ENCODE peak calls at places on chromosomes 12 and 14, in eight cellular contexts. R, X, Q, S, P, Z, B and J are unnamed samples.

GRCh38 chr12:50221228-50222008 is 54.2 kb upstream of the CERS5 start:
- DNase-seq in B (no peak), X (no peak), S (no peak), R (no peak), P (peak; percentile 90), Z (no peak), Q (peak; percentile 86), J (no peak)

GRCh38 chr12:133106253-133106652 is 23.8 kb downstream of the ZNF891 start:
- DNase-seq in S (no peak), R (no peak), X (no peak), Z (no peak), P (peak; percentile 26), B (no peak), Q (no peak), J (no peak)

GRCh38 chr14:104116544-104117340 is 21.6 kb upstream of the KIF26A start:
- DNase-seq in B (no peak), Z (peak; percentile 56), X (peak; percentile 79), R (peak; percentile 63), S (no peak), Q (no peak), P (no peak), J (no peak)

GRCh38 chr14:90319173-90319572 is 12.6 kb downstream of the NRDE2 start:
- DNase-seq in Q (no peak), X (no peak), P (no peak), R (no peak), B (no peak), Z (no peak), S (no peak), J (no peak)

GRCh38 chr12:68240079-68240478 is 13.3 kb downstream of the IL22 start:
- DNase-seq in S (no peak), Q (no peak), X (no peak), Z (no peak), R (no peak), P (peak; percentile 81), B (no peak), J (no peak)

GRCh38 chr12:114136656-114137055 is 170.5 kb upstream of the RBM19 start:
- DNase-seq in X (no peak), Z (no peak), B (no peak), P (no peak), Q (no peak), S (no peak), R (no peak), J (no peak)

GRCh38 chr12:118022728-118023109 is 6.2 kb downstream of the RFC5 start:
- DNase-seq in S (no peak), B (no peak), Z (no peak), R (no peak), P (no peak), X (no peak), Q (no peak), J (no peak)

GRCh38 chr12:56029666-56030293 is 8.9 kb downstream of the IKZF4 start:
- DNase-seq in Z (peak; percentile 64), Q (no peak), X (peak; percentile 64), P (peak; percentile 82), B (peak; percentile 43), S (no peak), R (peak; percentile 49), J (no peak)

GRCh38 chr14:57871487-57872080 is 5.7 kb upstream of the SLC35F4 start:
- DNase-seq in R (no peak), X (peak; percentile 23), B (no peak), S (no peak), P (peak; percentile 70), Q (peak; percentile 2), Z (no peak), J (no peak)

GRCh38 chr12:77354766-77355362 is 289.5 kb upstream of the E2F7 start:
- DNase-seq in B (no peak), P (no peak), Z (no peak), X (no peak), R (no peak), S (no peak), Q (no peak), J (no peak)

GRCh38 chr12:27960822-27961221 is 11.7 kb downstream of the PTHLH start:
- DNase-seq in X (peak; percentile 4), Q (no peak), R (no peak), B (no peak), Z (no peak), P (no peak), S (no peak), J (no peak)

GRCh38 chr12:68785358-68785757 is 22.6 kb upstream of the MDM2 start:
- DNase-seq in R (no peak), S (no peak), B (no peak), Q (no peak), Z (no peak), P (peak; percentile 46), X (no peak), J (no peak)

GRCh38 chr12:75483411-75483810 is 2.9 kb downstream of the GLIPR1 start:
- DNase-seq in R (no peak), B (no peak), P (no peak), X (no peak), S (no peak), Q (no peak), Z (no peak), J (no peak)

DNA sequence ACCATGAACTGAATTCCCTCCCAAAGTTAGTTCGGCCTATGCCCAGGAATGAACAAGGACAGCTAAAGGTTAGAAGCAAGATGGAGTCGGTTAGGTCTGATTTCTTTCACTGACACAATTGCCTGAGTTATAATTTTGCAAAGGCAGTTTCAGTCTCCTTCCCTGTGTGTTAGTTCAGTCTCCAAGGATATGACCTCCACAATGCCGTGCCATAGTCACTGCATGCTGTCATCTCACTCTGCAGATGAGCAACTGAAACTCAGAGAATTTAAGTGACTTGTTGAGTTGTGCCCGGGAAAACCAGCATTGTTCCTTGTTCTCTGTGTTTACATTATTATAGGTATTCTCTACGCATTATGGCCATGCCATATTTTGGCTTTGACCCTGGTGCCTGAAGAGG is 10.1 kb upstream of the SERPINA1 start:
- DNase-seq in X (no peak), Q (no peak), R (no peak), Z (no peak), S (no peak), P (no peak), B (no peak), J (no peak)
- TF ChIP-seq CTCF in X (no peak), Q (no peak), R (no peak), Z (no peak), S (no peak), P (no peak), B (no peak), J (no peak)

DNA sequence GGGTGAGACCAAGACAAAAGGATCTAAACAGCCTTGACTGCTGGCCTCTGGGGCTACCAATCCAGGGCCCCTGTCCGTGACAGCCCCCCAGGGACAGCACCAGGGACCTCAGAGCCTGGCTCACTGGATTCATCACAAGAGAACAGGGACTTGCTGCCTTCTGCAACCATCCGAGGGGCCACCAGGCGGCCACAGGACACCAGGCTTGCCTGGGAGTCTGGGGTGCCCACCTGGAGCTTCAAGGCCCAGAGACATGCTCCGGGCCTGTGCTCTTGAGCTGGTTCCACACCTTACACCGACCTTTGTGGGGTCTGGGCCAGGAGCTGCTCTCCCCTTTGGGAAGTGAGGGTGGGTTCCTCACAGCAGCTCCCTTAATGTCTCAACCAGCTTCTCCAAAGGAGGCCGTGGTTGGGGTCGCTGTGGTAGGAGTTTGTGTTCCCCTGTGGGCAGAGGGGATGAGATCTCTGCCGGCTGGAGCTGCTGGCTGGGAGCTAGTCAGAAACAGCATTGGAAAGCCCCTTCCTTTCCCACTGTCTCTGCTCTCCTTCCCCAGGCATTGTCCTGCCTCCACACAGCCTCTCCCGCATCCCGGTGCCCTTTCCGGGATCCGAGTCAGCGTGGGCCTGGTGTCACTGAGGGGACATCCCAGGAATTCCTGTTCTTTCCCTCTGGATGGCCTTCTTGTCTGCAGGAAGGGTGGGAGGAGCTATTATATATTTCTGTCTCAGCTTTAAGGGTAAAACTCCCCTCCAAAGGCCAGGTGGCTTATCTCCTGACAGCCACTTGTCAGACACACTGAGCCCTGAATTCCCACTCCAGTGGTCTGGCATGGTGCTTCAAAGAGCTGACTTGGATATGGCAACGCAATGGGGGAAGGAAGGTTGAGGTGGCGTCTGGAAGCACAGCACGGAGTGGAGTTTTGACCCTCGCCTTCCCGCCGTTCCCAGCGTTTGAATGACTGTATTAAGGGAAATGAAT is 5.1 kb upstream of the PAPLN start:
- DNase-seq in B (no peak), Z (no peak), Q (no peak), X (no peak), P (no peak), R (no peak), S (no peak), J (no peak)
- TF ChIP-seq CTCF in B (no peak), Z (no peak), Q (peak; percentile 40), X (no peak), P (peak; percentile 38), R (no peak), S (peak; percentile 30), J (peak; percentile 3)

GRCh38 chr14:73741386-73741875 is 27.2 kb upstream of the PNMA1 start:
- DNase-seq in X (peak; percentile 50), P (peak; percentile 70), Q (no peak), R (peak; percentile 74), Z (peak; percentile 72), S (no peak), B (peak; percentile 59), J (no peak)
- TF ChIP-seq CTCF in X (no peak), P (no peak), Q (no peak), R (no peak), Z (no peak), S (no peak), B (no peak), J (no peak)

DNA sequence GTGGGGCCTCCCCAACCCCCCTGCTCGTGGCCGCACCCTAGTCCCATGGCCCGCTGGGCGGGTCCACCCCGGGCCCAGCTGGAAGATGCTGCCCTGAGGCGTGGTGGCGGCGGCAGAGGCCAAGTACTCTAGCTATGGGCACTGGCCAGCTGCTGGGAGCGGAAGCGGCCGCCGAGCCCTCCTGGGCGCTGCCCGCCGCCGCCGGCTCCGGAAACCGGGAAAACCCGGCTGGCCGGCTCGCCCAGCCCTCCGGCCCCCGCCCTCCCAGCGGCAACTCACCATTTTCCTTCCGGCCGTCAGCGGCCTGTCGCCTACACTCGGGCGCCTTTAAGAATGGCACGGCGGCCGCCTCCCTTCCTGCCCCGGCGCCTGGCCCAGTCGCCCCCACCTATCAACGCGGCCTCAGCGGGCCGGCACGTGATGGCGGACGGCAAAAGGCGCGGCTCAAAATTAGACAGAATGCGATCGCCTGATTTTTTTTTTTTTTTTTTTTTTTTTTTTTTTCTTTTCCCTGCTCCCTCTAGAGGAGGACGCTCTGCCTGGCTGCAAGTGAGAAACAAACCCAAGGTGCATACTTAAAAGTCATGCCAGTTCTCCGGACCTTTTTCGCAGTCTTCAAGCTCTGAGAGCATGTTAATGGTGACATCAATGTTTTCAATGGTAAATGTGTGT is at the start of gene GMFB:
- DNase-seq in Q (peak; percentile 77), B (peak; percentile 87), P (peak; percentile 96), S (peak; percentile 96), X (peak; percentile 93), R (peak; percentile 91), Z (peak; percentile 93), J (peak; percentile 62)
- TF ChIP-seq CTCF in Q (peak; percentile 67), B (no peak), P (peak; percentile 60), S (peak; percentile 59), X (peak; percentile 39), R (no peak), Z (peak; percentile 47), J (peak; percentile 25)

GRCh38 chr14:24948261-24948847 is 101.6 kb downstream of the STXBP6 start:
- DNase-seq in B (no peak), Z (no peak), X (no peak), S (no peak), P (no peak), Q (no peak), R (no peak), J (no peak)
- TF ChIP-seq CTCF in B (no peak), Z (no peak), X (no peak), S (no peak), P (no peak), Q (no peak), R (no peak), J (no peak)